ENCODE peak calls at places on chromosomes 2 and 18, in seven cellular contexts. A is A549, R is H1, T is GM12892, K is breast epithelium, D is sigmoid colon, V is gastrocnemius medialis. J is an unnamed sample.

GRCh38 chr2:219954331-219954730 is 326.9 kb downstream of the SLC4A3 start:
- DNase-seq in A (no peak), R (no peak), T (no peak), K (no peak), D (no peak), V (no peak), J (no peak)

GRCh38 chr2:86566158-86566827 is 3.0 kb upstream of the CHMP3 start:
- DNase-seq in A (no peak), R (no peak), T (no peak), K (no peak), D (no peak), V (no peak), J (no peak)

GRCh38 chr2:46184794-46185583 is 112.2 kb upstream of the EPAS1 start:
- DNase-seq in A (peak), R (no peak), T (no peak), K (no peak), D (no peak), V (no peak), J (no peak)

GRCh38 chr18:76823574-76823973 is 1.2 kb downstream of the ZNF236 start:
- DNase-seq in A (peak), R (no peak), T (peak), K (no peak), D (peak), V (no peak), J (no peak)

GRCh38 chr2:152566034-152566727 is 151.1 kb downstream of the PRPF40A start:
- DNase-seq in A (no peak), R (no peak), T (no peak), K (no peak), D (no peak), V (no peak), J (no peak)

GRCh38 chr2:59528525-59528924 is 1024.9 kb downstream of the BCL11A start:
- DNase-seq in A (no peak), R (no peak), T (no peak), K (no peak), D (no peak), V (no peak), J (no peak)

GRCh38 chr2:231707625-231708049 is 688 bp upstream of the PTMA start:
- DNase-seq in A (peak), R (no peak), T (no peak), K (peak), D (no peak), V (no peak), J (no peak)

GRCh38 chr2:1974391-1974790 is 230.1 kb upstream of the PXDN start:
- DNase-seq in A (peak), R (no peak), T (no peak), K (no peak), D (peak), V (no peak), J (no peak)

GRCh38 chr2:225429718-225430117 is 30.2 kb downstream of the NYAP2 start:
- DNase-seq in A (no peak), R (no peak), T (no peak), K (no peak), D (no peak), V (no peak), J (no peak)

GRCh38 chr2:130819915-130820861 is 16.5 kb upstream of the ARHGEF4 start:
- DNase-seq in A (no peak), R (no peak), T (no peak), K (peak), D (peak), V (no peak), J (no peak)

GRCh38 chr2:64522843-64523428 is 1.2 kb upstream of the AFTPH start:
- DNase-seq in A (peak), R (no peak), T (no peak), K (no peak), D (no peak), V (peak), J (peak)

GRCh38 chr18:35335861-35336260 is 8.4 kb downstream of the ZNF24 start:
- DNase-seq in A (no peak), R (no peak), T (no peak), K (no peak), D (no peak), V (no peak), J (no peak)

GRCh38 chr2:58032751-58033055 is 13.9 kb upstream of the VRK2 start:
- DNase-seq in A (no peak), R (no peak), T (no peak), K (no peak), D (no peak), V (no peak), J (no peak)

GRCh38 chr2:215528555-215528954 is 92.7 kb upstream of the FN1 start:
- DNase-seq in A (peak), R (no peak), T (no peak), K (no peak), D (no peak), V (no peak), J (no peak)

GRCh38 chr2:231780909-231781797 is at the start of gene PDE6D:
- DNase-seq in A (peak), R (peak), T (peak), K (peak), D (peak), V (peak), J (peak)

GRCh38 chr18:50447952-50448351 is 73.1 kb downstream of the SKA1 start:
- DNase-seq in A (no peak), R (no peak), T (no peak), K (no peak), D (no peak), V (no peak), J (no peak)

GRCh38 chr2:15738965-15739364 is 147.3 kb downstream of the DDX1 start:
- DNase-seq in A (no peak), R (no peak), T (no peak), K (no peak), D (no peak), V (no peak), J (no peak)

GRCh38 chr18:10142496-10143160 is 228.8 kb downstream of the VAPA start:
- DNase-seq in A (peak), R (no peak), T (no peak), K (no peak), D (no peak), V (no peak), J (no peak)

GRCh38 chr2:55518846-55519167 is 711 bp upstream of the CFAP36 start:
- DNase-seq in A (no peak), R (no peak), T (no peak), K (no peak), D (no peak), V (no peak), J (no peak)

GRCh38 chr2:169507698-169508097 is 1.8 kb upstream of the KLHL41 start:
- DNase-seq in A (peak), R (no peak), T (no peak), K (no peak), D (no peak), V (no peak), J (no peak)

GRCh38 chr2:68861330-68861729 is 9.9 kb downstream of the BMP10 start:
- DNase-seq in A (no peak), R (no peak), T (no peak), K (no peak), D (no peak), V (no peak), J (no peak)

GRCh38 chr2:8086342-8086741 is 595.5 kb upstream of the ID2 start:
- DNase-seq in A (no peak), R (no peak), T (no peak), K (no peak), D (no peak), V (no peak), J (no peak)

GRCh38 chr2:74459377-74460118 is 1.3 kb downstream of the WBP1 start:
- DNase-seq in A (no peak), R (no peak), T (no peak), K (no peak), D (no peak), V (no peak), J (no peak)

GRCh38 chr2:7018767-7019166 is 101.6 kb downstream of the RNF144A start:
- DNase-seq in A (no peak), R (no peak), T (no peak), K (no peak), D (no peak), V (no peak), J (peak)

GRCh38 chr18:3790702-3791101 is 340.7 kb downstream of the TGIF1 start:
- DNase-seq in A (no peak), R (no peak), T (no peak), K (no peak), D (no peak), V (no peak), J (peak)

GRCh38 chr2:163551974-163552373 is 183.8 kb downstream of the FIGN start:
- DNase-seq in A (no peak), R (no peak), T (no peak), K (no peak), D (no peak), V (no peak), J (no peak)

GRCh38 chr2:5981241-5982055 is 289.3 kb downstream of the SOX11 start:
- DNase-seq in A (no peak), R (no peak), T (no peak), K (no peak), D (no peak), V (no peak), J (no peak)

GRCh38 chr18:45686892-45687611 is 36.9 kb upstream of the SLC14A1 start:
- DNase-seq in A (no peak), R (no peak), T (peak), K (no peak), D (no peak), V (no peak), J (no peak)
- TF ChIP-seq POLR2A in A (no peak), R (no peak), T (peak), K (no peak), D (no peak), V (no peak), J (no peak)

GRCh38 chr2:69914235-69915049 is 467 bp upstream of the MXD1 start:
- DNase-seq in A (peak), R (peak), T (peak), K (peak), D (peak), V (peak), J (peak)
- TF ChIP-seq POLR2A in A (peak), R (peak), T (peak), K (peak), D (peak), V (peak), J (peak)

DNA sequence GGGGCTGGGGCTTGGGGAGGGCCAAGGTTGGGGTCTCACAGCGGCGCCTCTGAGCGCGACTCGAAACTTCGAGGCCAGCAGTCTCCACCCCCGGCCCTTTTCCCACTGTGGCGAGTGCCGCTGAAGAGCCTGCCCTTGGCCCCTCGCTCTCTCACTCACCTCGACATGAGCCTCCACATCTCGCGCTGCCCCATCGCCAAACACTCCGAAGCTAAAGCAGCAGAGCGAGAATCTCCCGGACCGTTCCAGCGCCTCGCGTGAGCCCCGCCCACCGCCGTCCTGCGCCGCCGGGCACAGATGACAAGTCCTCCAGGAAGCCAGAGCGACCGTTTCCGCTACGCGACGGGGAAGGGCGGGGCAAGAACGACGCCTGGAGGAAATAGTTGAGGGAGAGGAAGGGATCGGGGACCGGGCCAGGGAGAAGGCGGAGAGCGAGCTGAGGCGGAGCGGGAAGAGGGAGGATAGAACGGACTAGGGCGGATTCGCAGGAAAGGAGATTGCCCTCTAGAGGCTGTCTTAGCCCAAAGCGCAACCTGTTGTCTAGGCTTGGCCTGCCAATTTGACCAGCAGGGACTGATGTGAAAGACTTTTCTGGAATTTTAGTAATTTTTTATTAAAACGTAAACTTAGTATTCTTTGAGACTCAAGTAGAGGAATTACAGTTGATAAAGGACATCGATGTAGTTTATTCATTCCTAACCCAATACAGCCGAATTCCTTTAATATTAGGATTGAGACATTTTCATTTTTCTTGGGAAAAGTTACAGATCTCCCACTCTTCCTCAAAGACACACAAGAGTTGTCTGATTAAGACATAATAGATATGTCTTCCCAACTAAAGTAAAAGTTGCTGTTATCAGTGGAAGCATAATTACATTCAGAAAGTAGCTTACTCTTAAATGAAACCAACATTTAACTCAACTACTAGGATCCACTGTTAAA is at the start of gene HIBCH:
- DNase-seq in A (peak), R (peak), T (peak), K (peak), D (peak), V (peak), J (peak)
- TF ChIP-seq POLR2A in A (peak), R (peak), T (peak), K (peak), D (peak), V (peak), J (peak)

GRCh38 chr2:84946204-84947009 is 24.6 kb upstream of the KCMF1 start:
- DNase-seq in A (peak), R (no peak), T (no peak), K (no peak), D (no peak), V (no peak), J (no peak)
- TF ChIP-seq POLR2A in A (peak), R (no peak), T (peak), K (no peak), D (no peak), V (no peak), J (no peak)

GRCh38 chr2:102168026-102168425 is 18.8 kb upstream of the IL1RL2 start:
- DNase-seq in A (no peak), R (no peak), T (no peak), K (no peak), D (no peak), V (no peak), J (no peak)

GRCh38 chr2:102166189-102166845 is 20.5 kb upstream of the IL1RL2 start:
- DNase-seq in A (peak), R (no peak), T (no peak), K (no peak), D (peak), V (no peak), J (peak)
- TF ChIP-seq POLR2A in A (no peak), R (no peak), T (no peak), K (no peak), D (no peak), V (no peak), J (no peak)

GRCh38 chr18:45324081-45324480 is 291.2 kb upstream of the SLC14A2 start:
- DNase-seq in A (no peak), R (no peak), T (no peak), K (no peak), D (no peak), V (no peak), J (no peak)

GRCh38 chr18:45321520-45321919 is 293.8 kb upstream of the SLC14A2 start:
- DNase-seq in A (no peak), R (no peak), T (no peak), K (no peak), D (no peak), V (peak), J (no peak)

GRCh38 chr18:45324489-45325111 is 290.7 kb upstream of the SLC14A2 start:
- DNase-seq in A (no peak), R (peak), T (no peak), K (no peak), D (peak), V (peak), J (peak)

GRCh38 chr18:45322343-45322742 is 292.9 kb upstream of the SLC14A2 start:
- DNase-seq in A (no peak), R (no peak), T (no peak), K (no peak), D (no peak), V (no peak), J (no peak)

DNA sequence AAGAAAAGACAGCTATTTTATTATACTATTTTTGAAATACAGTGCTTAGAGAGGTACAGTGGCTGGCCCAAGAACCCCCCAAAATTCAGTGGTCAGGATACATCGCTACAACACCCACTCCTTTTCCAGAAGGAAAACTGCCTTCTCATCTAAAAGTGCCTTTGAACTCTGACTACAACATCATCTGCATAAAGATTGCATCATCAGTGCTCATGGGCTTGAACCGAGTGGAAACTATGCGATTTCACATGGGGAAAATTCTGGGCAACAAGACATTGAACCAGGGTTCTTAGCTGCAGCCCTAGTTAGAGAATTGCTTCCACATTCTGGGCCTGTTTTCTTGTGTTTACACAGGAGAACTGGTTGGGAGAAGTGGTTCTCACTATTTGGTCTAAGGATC is 294.6 kb upstream of the SLC14A2 start:
- DNase-seq in A (no peak), R (no peak), T (no peak), K (no peak), D (no peak), V (no peak), J (peak)
- TF ChIP-seq POLR2A in A (no peak), R (no peak), T (no peak), K (no peak), D (no peak), V (no peak), J (no peak)

GRCh38 chr2:62545261-62545660 is 39.3 kb upstream of the TMEM17 start:
- DNase-seq in A (no peak), R (no peak), T (no peak), K (no peak), D (no peak), V (no peak), J (no peak)

GRCh38 chr2:62540786-62541168 is 34.8 kb upstream of the TMEM17 start:
- DNase-seq in A (no peak), R (no peak), T (no peak), K (no peak), D (no peak), V (no peak), J (no peak)

GRCh38 chr2:62537814-62538213 is 31.8 kb upstream of the TMEM17 start:
- DNase-seq in A (no peak), R (no peak), T (no peak), K (no peak), D (no peak), V (no peak), J (no peak)

GRCh38 chr2:62536873-62537547 is 31.0 kb upstream of the TMEM17 start:
- DNase-seq in A (no peak), R (no peak), T (no peak), K (no peak), D (no peak), V (no peak), J (no peak)

DNA sequence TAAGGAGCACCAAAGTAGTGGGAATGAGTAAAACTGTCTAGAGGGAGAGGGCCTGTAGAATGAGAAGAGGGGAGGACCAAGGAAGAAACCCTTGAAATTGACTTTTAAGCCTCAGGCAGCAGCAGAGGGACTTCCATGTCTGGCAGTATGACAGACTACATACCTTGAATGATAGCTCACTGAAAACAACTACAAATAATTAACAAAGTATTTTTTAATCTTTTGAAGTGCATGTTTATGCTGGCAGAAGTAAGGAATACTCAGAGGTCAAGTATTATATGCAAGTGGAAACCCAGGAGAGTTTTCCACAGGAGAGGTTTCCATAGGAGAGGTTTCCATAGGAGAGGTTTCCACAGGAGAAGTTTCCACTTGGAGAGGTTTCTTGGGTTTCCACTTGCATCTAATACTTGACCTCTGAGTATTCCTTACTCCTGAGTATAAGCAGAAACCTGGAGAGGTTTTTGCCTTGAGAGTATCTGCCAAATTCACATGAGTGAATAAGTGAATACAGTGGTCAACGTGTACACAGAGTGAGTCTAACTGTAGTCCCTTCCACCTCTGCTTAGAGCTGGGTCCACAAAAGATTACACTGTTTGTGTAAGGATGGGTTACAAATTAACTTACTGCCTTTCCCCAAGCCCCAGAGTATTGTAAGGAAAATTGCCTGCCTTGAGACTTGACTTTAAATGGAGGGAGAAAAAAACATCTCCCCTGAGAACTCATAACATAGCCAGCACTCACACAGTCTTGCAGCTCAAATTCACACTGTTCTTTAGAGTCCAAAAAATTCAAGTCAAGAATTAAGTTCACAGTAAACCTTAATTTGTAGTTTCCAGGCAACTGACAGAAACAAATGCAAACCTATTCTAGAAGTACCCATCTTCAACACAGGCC is 34.1 kb upstream of the TMEM17 start:
- DNase-seq in A (peak), R (no peak), T (no peak), K (no peak), D (no peak), V (no peak), J (no peak)
- TF ChIP-seq POLR2A in A (no peak), R (no peak), T (no peak), K (no peak), D (no peak), V (no peak), J (no peak)

DNA sequence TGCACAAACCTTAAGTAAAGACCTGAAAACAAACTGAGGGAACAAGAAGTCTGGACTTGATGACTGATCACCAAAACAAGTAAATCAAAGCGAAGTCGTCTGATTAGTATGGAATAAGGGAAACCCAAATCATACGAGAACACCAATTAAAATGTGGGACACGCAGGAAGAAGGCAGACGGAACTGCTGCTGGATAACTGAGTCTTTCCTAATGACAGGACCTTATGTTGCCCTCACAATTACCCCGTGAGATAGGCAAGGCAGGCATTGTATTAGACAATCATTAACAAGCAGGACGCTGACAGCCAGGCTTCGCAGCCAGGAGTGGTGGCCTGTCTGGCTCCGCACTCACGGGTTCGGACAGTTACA is 614 bp upstream of the COQ10B start:
- DNase-seq in A (no peak), R (no peak), T (no peak), K (no peak), D (no peak), V (no peak), J (no peak)
- TF ChIP-seq POLR2A in A (peak), R (no peak), T (no peak), K (no peak), D (no peak), V (no peak), J (no peak)